ENCODE peak calls at places on chromosome 14, in four cellular contexts. One of them, this sample, is unnamed.

GRCh38 chr14:51674294-51675002 is 22.7 kb downstream of the FRMD6 start:
- DNase-seq in breast epithelium: no peak
- DNase-seq in mammary epithelial cell: peak
- DNase-seq in Peyer's patch: no peak
- DNase-seq in this sample: no peak

GRCh38 chr14:26448181-26448855 is 149.5 kb downstream of the NOVA1 start:
- DNase-seq in breast epithelium: no peak
- DNase-seq in mammary epithelial cell: no peak
- DNase-seq in Peyer's patch: no peak
- DNase-seq in this sample: no peak

GRCh38 chr14:20179218-20179617 is 11.5 kb upstream of the OR11G2 start:
- DNase-seq in breast epithelium: no peak
- DNase-seq in mammary epithelial cell: no peak
- DNase-seq in Peyer's patch: no peak
- DNase-seq in this sample: no peak

GRCh38 chr14:90426663-90427062 is 29.8 kb downstream of the CALM1 start:
- DNase-seq in breast epithelium: no peak
- DNase-seq in mammary epithelial cell: no peak
- DNase-seq in Peyer's patch: no peak
- DNase-seq in this sample: no peak

GRCh38 chr14:68464716-68465115 is 328.2 kb downstream of the ZFP36L1 start:
- DNase-seq in breast epithelium: no peak
- DNase-seq in mammary epithelial cell: peak
- DNase-seq in Peyer's patch: no peak
- DNase-seq in this sample: no peak

GRCh38 chr14:30389134-30389900 is 169.6 kb upstream of the G2E3 start:
- DNase-seq in breast epithelium: peak
- DNase-seq in mammary epithelial cell: peak
- DNase-seq in Peyer's patch: no peak
- DNase-seq in this sample: no peak

GRCh38 chr14:92973265-92973797 is 50.4 kb downstream of the CHGA start:
- DNase-seq in breast epithelium: peak
- DNase-seq in mammary epithelial cell: peak
- DNase-seq in Peyer's patch: peak
- DNase-seq in this sample: no peak

GRCh38 chr14:22737052-22737451 is 29.4 kb upstream of the OXA1L start:
- DNase-seq in breast epithelium: no peak
- DNase-seq in mammary epithelial cell: no peak
- DNase-seq in Peyer's patch: no peak
- DNase-seq in this sample: no peak

GRCh38 chr14:79605863-79606262 is 605.4 kb downstream of the DIO2 start:
- DNase-seq in breast epithelium: no peak
- DNase-seq in mammary epithelial cell: no peak
- DNase-seq in Peyer's patch: no peak
- DNase-seq in this sample: no peak

GRCh38 chr14:91911474-91912032 is 35.9 kb downstream of the FBLN5 start:
- DNase-seq in breast epithelium: no peak
- DNase-seq in mammary epithelial cell: peak
- DNase-seq in Peyer's patch: no peak
- DNase-seq in this sample: peak

GRCh38 chr14:92596328-92596943 is 82.9 kb downstream of the RIN3 start:
- DNase-seq in breast epithelium: no peak
- DNase-seq in mammary epithelial cell: no peak
- DNase-seq in Peyer's patch: no peak
- DNase-seq in this sample: no peak

GRCh38 chr14:75437201-75438143 is 9.7 kb downstream of the JDP2 start:
- DNase-seq in breast epithelium: no peak
- DNase-seq in mammary epithelial cell: no peak
- DNase-seq in Peyer's patch: no peak
- DNase-seq in this sample: no peak

GRCh38 chr14:72169521-72169920 is 237.3 kb downstream of the RGS6 start:
- DNase-seq in breast epithelium: no peak
- DNase-seq in mammary epithelial cell: no peak
- DNase-seq in Peyer's patch: no peak
- DNase-seq in this sample: no peak

GRCh38 chr14:66038214-66038977 is 447.8 kb upstream of the CCDC196 start:
- DNase-seq in breast epithelium: peak
- DNase-seq in mammary epithelial cell: peak
- DNase-seq in Peyer's patch: no peak
- DNase-seq in this sample: no peak

GRCh38 chr14:61304678-61305077 is 16.7 kb upstream of the PRKCH start:
- DNase-seq in breast epithelium: no peak
- DNase-seq in mammary epithelial cell: no peak
- DNase-seq in Peyer's patch: no peak
- DNase-seq in this sample: no peak

GRCh38 chr14:22748691-22749090 is 17.8 kb upstream of the OXA1L start:
- DNase-seq in breast epithelium: no peak
- DNase-seq in mammary epithelial cell: no peak
- DNase-seq in Peyer's patch: no peak
- DNase-seq in this sample: no peak

GRCh38 chr14:95073947-95074346 is 83.4 kb downstream of the DICER1 start:
- DNase-seq in breast epithelium: no peak
- DNase-seq in mammary epithelial cell: no peak
- DNase-seq in Peyer's patch: no peak
- DNase-seq in this sample: no peak

GRCh38 chr14:63928744-63929174 is 76.0 kb downstream of the SYNE2 start:
- DNase-seq in breast epithelium: no peak
- DNase-seq in mammary epithelial cell: no peak
- DNase-seq in Peyer's patch: no peak
- DNase-seq in this sample: no peak
- H3K27ac ChIP-seq in breast epithelium: peak
- H3K27ac ChIP-seq in mammary epithelial cell: no peak
- H3K27ac ChIP-seq in Peyer's patch: no peak
- H3K27ac ChIP-seq in this sample: no peak

GRCh38 chr14:88208858-88209257 is 114.2 kb downstream of the KCNK10 start:
- DNase-seq in breast epithelium: no peak
- DNase-seq in mammary epithelial cell: no peak
- DNase-seq in Peyer's patch: no peak
- DNase-seq in this sample: no peak
- H3K27ac ChIP-seq in breast epithelium: no peak
- H3K27ac ChIP-seq in mammary epithelial cell: no peak
- H3K27ac ChIP-seq in Peyer's patch: no peak
- H3K27ac ChIP-seq in this sample: no peak

GRCh38 chr14:106883218-106883692 is 1356.9 kb downstream of the TMEM121 start:
- DNase-seq in breast epithelium: no peak
- DNase-seq in mammary epithelial cell: no peak
- DNase-seq in Peyer's patch: no peak
- DNase-seq in this sample: peak
- H3K27ac ChIP-seq in breast epithelium: no peak
- H3K27ac ChIP-seq in mammary epithelial cell: no peak
- H3K27ac ChIP-seq in Peyer's patch: no peak
- H3K27ac ChIP-seq in this sample: no peak

GRCh38 chr14:100059433-100059781 is 5.8 kb upstream of the EVL start:
- DNase-seq in breast epithelium: peak
- DNase-seq in mammary epithelial cell: peak
- DNase-seq in Peyer's patch: no peak
- DNase-seq in this sample: no peak
- H3K27ac ChIP-seq in breast epithelium: peak
- H3K27ac ChIP-seq in mammary epithelial cell: no peak
- H3K27ac ChIP-seq in Peyer's patch: peak
- H3K27ac ChIP-seq in this sample: peak